ENCODE peak calls at places on chromosomes 5 and 9, in four cellular contexts. H is BJ, K is fibroblast of pulmonary artery, E is brain microvascular endothelial cell. F is an unnamed sample.

GRCh38 chr5:41414598-41414997 is 95.8 kb downstream of the PLCXD3 start:
- DNase-seq in H (peak; percentile 86), K (peak; percentile 97), E (peak; percentile 76), F (peak; percentile 92)

GRCh38 chr9:88187631-88188030 is 49.4 kb upstream of the SPATA31C2 start:
- DNase-seq in H (no peak), K (no peak), E (no peak), F (no peak)

GRCh38 chr9:19030899-19031298 is 2.1 kb downstream of the SAXO1 start:
- DNase-seq in H (no peak), K (no peak), E (no peak), F (peak; percentile 8)

GRCh38 chr5:126597156-126597555 is 2.1 kb upstream of the ALDH7A1 start:
- DNase-seq in H (no peak), K (peak; percentile 96), E (peak; percentile 72), F (peak; percentile 96)

GRCh38 chr5:150503977-150504620 is 3.8 kb upstream of the NDST1 start:
- DNase-seq in H (no peak), K (peak; percentile 59), E (no peak), F (peak; percentile 58)

GRCh38 chr9:98794802-98795201 is 1.6 kb downstream of the ANKS6 start:
- DNase-seq in H (no peak), K (no peak), E (no peak), F (no peak)

GRCh38 chr5:108924457-108924961 is 176.8 kb downstream of the FER start:
- DNase-seq in H (no peak), K (no peak), E (no peak), F (no peak)

GRCh38 chr5:172905346-172905756 is 53.9 kb upstream of the RPL26L1 start:
- DNase-seq in H (no peak), K (no peak), E (no peak), F (no peak)

GRCh38 chr9:130128782-130129424 is 43.3 kb upstream of the NCS1 start:
- DNase-seq in H (peak; percentile 77), K (peak; percentile 87), E (peak; percentile 92), F (no peak)

GRCh38 chr5:141810702-141811101 is 67.5 kb downstream of the PCDH1 start:
- DNase-seq in H (no peak), K (no peak), E (no peak), F (no peak)

GRCh38 chr9:83765376-83765775 is 52.2 kb downstream of the GKAP1 start:
- DNase-seq in H (no peak), K (no peak), E (no peak), F (no peak)

GRCh38 chr9:114894801-114895433 is 35.5 kb downstream of the TNFSF8 start:
- DNase-seq in H (peak; percentile 90), K (peak; percentile 98), E (peak; percentile 95), F (peak; percentile 83)

GRCh38 chr5:84086517-84086916 is 298.2 kb downstream of the EDIL3 start:
- DNase-seq in H (no peak), K (peak; percentile 2), E (no peak), F (no peak)

GRCh38 chr5:27217160-27217956 is 179.0 kb upstream of the CDH9 start:
- DNase-seq in H (no peak), K (no peak), E (no peak), F (no peak)

GRCh38 chr5:117690603-117691002 is 1116.0 kb upstream of the SEMA6A start:
- DNase-seq in H (no peak), K (no peak), E (no peak), F (no peak)

GRCh38 chr5:149680810-149681221 is 49.3 kb upstream of the PPARGC1B start:
- DNase-seq in H (no peak), K (no peak), E (no peak), F (no peak)

GRCh38 chr9:2289234-2289755 is 274.1 kb downstream of the SMARCA2 start:
- DNase-seq in H (no peak), K (no peak), E (no peak), F (no peak)

GRCh38 chr5:2256646-2257288 is 374.0 kb upstream of the IRX4 start:
- DNase-seq in H (no peak), K (no peak), E (no peak), F (no peak)

GRCh38 chr5:167652690-167653089 is 638.8 kb upstream of the WWC1 start:
- DNase-seq in H (no peak), K (no peak), E (peak; percentile 30), F (peak; percentile 30)
- TF ChIP-seq CTCF in H (no peak), K (no peak), E (no peak), F (no peak)

GRCh38 chr5:5104550-5104949 is 35.6 kb upstream of the ADAMTS16 start:
- DNase-seq in H (no peak), K (no peak), E (no peak), F (no peak)
- TF ChIP-seq CTCF in H (no peak), K (no peak), E (no peak), F (no peak)

DNA sequence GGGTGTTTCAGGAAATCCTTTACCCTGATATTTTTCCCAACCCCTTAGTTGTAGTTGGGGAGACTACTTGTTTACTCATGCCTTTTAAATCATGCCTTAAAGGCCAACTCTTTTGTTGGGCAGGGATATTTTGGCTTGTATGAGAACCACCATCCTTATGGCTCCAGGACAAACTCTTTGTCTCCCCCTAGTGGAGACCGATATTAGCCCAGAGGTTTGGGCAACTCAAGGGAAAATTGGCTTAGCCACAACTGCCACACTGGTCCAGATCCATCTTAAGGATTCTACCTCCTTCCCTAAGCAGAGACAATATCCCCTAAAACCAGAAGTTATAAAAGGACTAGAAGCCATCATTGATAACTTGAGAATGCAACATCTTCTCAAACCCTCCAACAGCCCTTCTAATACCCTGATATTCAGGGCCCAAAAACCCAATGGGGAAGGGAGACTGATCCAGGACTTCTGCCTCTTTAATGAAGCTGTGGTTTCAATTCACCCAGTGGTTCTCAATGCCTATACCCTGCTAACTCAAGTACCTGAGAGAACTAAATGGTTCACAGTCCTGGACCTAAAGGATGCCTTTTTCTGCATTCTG is 100.9 kb upstream of the HCN1 start:
- DNase-seq in H (no peak), K (no peak), E (no peak), F (no peak)
- TF ChIP-seq CTCF in H (no peak), K (peak; percentile 14), E (peak; percentile 36), F (peak; percentile 38)

GRCh38 chr5:157069949-157070348 is 11.0 kb upstream of the HAVCR1 start:
- DNase-seq in H (no peak), K (no peak), E (no peak), F (no peak)
- TF ChIP-seq CTCF in H (no peak), K (no peak), E (no peak), F (no peak)

GRCh38 chr9:135989722-135990467 is 28.7 kb upstream of the UBAC1 start:
- DNase-seq in H (no peak), K (no peak), E (no peak), F (no peak)

GRCh38 chr9:135989157-135989556 is 28.0 kb upstream of the UBAC1 start:
- DNase-seq in H (no peak), K (no peak), E (no peak), F (no peak)

GRCh38 chr9:135987838-135988404 is 26.7 kb upstream of the UBAC1 start:
- DNase-seq in H (no peak), K (no peak), E (no peak), F (no peak)

GRCh38 chr9:135986605-135987004 is 25.4 kb upstream of the UBAC1 start:
- DNase-seq in H (no peak), K (no peak), E (no peak), F (no peak)

DNA sequence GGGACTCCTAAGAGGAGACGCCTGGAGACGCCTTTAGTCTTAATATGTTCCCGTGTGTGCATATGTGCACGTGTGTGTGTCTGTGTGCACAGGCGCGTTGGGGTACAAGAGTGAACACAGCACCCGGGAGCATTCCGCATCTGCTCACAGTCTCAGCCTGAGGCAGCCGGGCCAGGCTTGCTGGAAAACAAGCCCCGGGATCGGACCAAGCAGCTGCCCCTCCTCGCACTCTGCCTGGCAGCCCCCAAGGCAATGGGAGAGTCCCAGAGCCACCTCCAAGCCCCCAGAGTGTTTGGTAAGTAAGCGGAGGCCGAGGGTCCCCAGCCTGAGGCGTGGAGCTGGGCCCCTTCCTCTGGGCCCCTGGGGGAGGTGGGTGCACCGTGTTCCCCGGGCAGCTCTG is 27.3 kb upstream of the UBAC1 start:
- DNase-seq in H (no peak), K (no peak), E (no peak), F (no peak)
- TF ChIP-seq CTCF in H (no peak), K (no peak), E (no peak), F (no peak)

GRCh38 chr5:93681432-93681831 is 60.0 kb downstream of the POU5F2 start:
- DNase-seq in H (no peak), K (peak; percentile 25), E (no peak), F (no peak)
- TF ChIP-seq CTCF in H (peak; percentile 23), K (peak; percentile 38), E (peak; percentile 72), F (no peak)